ENCODE peak calls at places on chromosomes 5 and 9, in nine cellular contexts. One of them, this sample, is unnamed.

GRCh38 chr5:36374275-36374862 is 72.7 kb upstream of the RANBP3L start:
- DNase-seq in adrenal gland: no peak
- DNase-seq in stomach: no peak
- DNase-seq in heart left ventricle: no peak
- DNase-seq in thyroid gland: no peak
- DNase-seq in gastrocnemius medialis: peak
- DNase-seq in vagina: no peak
- DNase-seq in HCT116: no peak
- DNase-seq in esophagus squamous epithelium: no peak
- DNase-seq in this sample: peak

GRCh38 chr9:2053883-2054845 is 39.0 kb downstream of the SMARCA2 start:
- DNase-seq in adrenal gland: peak
- DNase-seq in stomach: peak
- DNase-seq in heart left ventricle: no peak
- DNase-seq in thyroid gland: peak
- DNase-seq in gastrocnemius medialis: peak
- DNase-seq in vagina: no peak
- DNase-seq in HCT116: no peak
- DNase-seq in esophagus squamous epithelium: no peak
- DNase-seq in this sample: no peak

GRCh38 chr5:7856855-7857254 is 5.9 kb upstream of the CFAP90 start:
- DNase-seq in adrenal gland: peak
- DNase-seq in stomach: no peak
- DNase-seq in heart left ventricle: no peak
- DNase-seq in thyroid gland: no peak
- DNase-seq in gastrocnemius medialis: no peak
- DNase-seq in vagina: no peak
- DNase-seq in HCT116: peak
- DNase-seq in esophagus squamous epithelium: no peak
- DNase-seq in this sample: no peak

GRCh38 chr9:128393971-128394370 is 22.8 kb downstream of the URM1 start:
- DNase-seq in adrenal gland: no peak
- DNase-seq in stomach: no peak
- DNase-seq in heart left ventricle: no peak
- DNase-seq in thyroid gland: no peak
- DNase-seq in gastrocnemius medialis: no peak
- DNase-seq in vagina: no peak
- DNase-seq in HCT116: no peak
- DNase-seq in esophagus squamous epithelium: no peak
- DNase-seq in this sample: no peak

GRCh38 chr5:143606043-143606752 is 202.7 kb upstream of the NR3C1 start:
- DNase-seq in adrenal gland: no peak
- DNase-seq in stomach: no peak
- DNase-seq in heart left ventricle: no peak
- DNase-seq in thyroid gland: no peak
- DNase-seq in gastrocnemius medialis: no peak
- DNase-seq in vagina: no peak
- DNase-seq in HCT116: no peak
- DNase-seq in esophagus squamous epithelium: no peak
- DNase-seq in this sample: no peak

GRCh38 chr9:73565833-73566465 is 414.3 kb downstream of the ANXA1 start:
- DNase-seq in adrenal gland: no peak
- DNase-seq in stomach: no peak
- DNase-seq in heart left ventricle: no peak
- DNase-seq in thyroid gland: no peak
- DNase-seq in gastrocnemius medialis: no peak
- DNase-seq in vagina: no peak
- DNase-seq in HCT116: no peak
- DNase-seq in esophagus squamous epithelium: no peak
- DNase-seq in this sample: no peak

GRCh38 chr5:126970517-126971017 is 59.8 kb downstream of the MARCHF3 start:
- DNase-seq in adrenal gland: peak
- DNase-seq in stomach: no peak
- DNase-seq in heart left ventricle: peak
- DNase-seq in thyroid gland: peak
- DNase-seq in gastrocnemius medialis: no peak
- DNase-seq in vagina: no peak
- DNase-seq in HCT116: no peak
- DNase-seq in esophagus squamous epithelium: no peak
- DNase-seq in this sample: no peak

GRCh38 chr5:50711280-50711679 is 44.8 kb downstream of the PARP8 start:
- DNase-seq in adrenal gland: peak
- DNase-seq in stomach: peak
- DNase-seq in heart left ventricle: no peak
- DNase-seq in thyroid gland: peak
- DNase-seq in gastrocnemius medialis: peak
- DNase-seq in vagina: no peak
- DNase-seq in HCT116: no peak
- DNase-seq in esophagus squamous epithelium: no peak
- DNase-seq in this sample: no peak

GRCh38 chr5:56328753-56329560 is 95.8 kb upstream of the ANKRD55 start:
- DNase-seq in adrenal gland: no peak
- DNase-seq in stomach: no peak
- DNase-seq in heart left ventricle: no peak
- DNase-seq in thyroid gland: no peak
- DNase-seq in gastrocnemius medialis: no peak
- DNase-seq in vagina: no peak
- DNase-seq in HCT116: no peak
- DNase-seq in esophagus squamous epithelium: no peak
- DNase-seq in this sample: no peak

GRCh38 chr9:1102010-1102712 is 52.0 kb downstream of the DMRT2 start:
- DNase-seq in adrenal gland: no peak
- DNase-seq in stomach: no peak
- DNase-seq in heart left ventricle: no peak
- DNase-seq in thyroid gland: no peak
- DNase-seq in gastrocnemius medialis: no peak
- DNase-seq in vagina: no peak
- DNase-seq in HCT116: no peak
- DNase-seq in esophagus squamous epithelium: no peak
- DNase-seq in this sample: no peak

GRCh38 chr5:7745882-7746735 is 104.8 kb downstream of the CFAP90 start:
- DNase-seq in adrenal gland: peak
- DNase-seq in stomach: peak
- DNase-seq in heart left ventricle: peak
- DNase-seq in thyroid gland: peak
- DNase-seq in gastrocnemius medialis: peak
- DNase-seq in vagina: no peak
- DNase-seq in HCT116: peak
- DNase-seq in esophagus squamous epithelium: no peak
- DNase-seq in this sample: peak

GRCh38 chr9:112535364-112535763 is 48.7 kb downstream of the KIAA1958 start:
- DNase-seq in adrenal gland: no peak
- DNase-seq in stomach: no peak
- DNase-seq in heart left ventricle: no peak
- DNase-seq in thyroid gland: no peak
- DNase-seq in gastrocnemius medialis: no peak
- DNase-seq in vagina: no peak
- DNase-seq in HCT116: no peak
- DNase-seq in esophagus squamous epithelium: no peak
- DNase-seq in this sample: no peak

GRCh38 chr5:95759634-95760033 is 28.5 kb downstream of the RHOBTB3 start:
- DNase-seq in adrenal gland: no peak
- DNase-seq in stomach: no peak
- DNase-seq in heart left ventricle: no peak
- DNase-seq in thyroid gland: no peak
- DNase-seq in gastrocnemius medialis: no peak
- DNase-seq in vagina: no peak
- DNase-seq in HCT116: no peak
- DNase-seq in esophagus squamous epithelium: no peak
- DNase-seq in this sample: no peak

GRCh38 chr5:169121631-169122420 is 179.1 kb downstream of the SLIT3 start:
- DNase-seq in adrenal gland: no peak
- DNase-seq in stomach: no peak
- DNase-seq in heart left ventricle: no peak
- DNase-seq in thyroid gland: no peak
- DNase-seq in gastrocnemius medialis: no peak
- DNase-seq in vagina: no peak
- DNase-seq in HCT116: no peak
- DNase-seq in esophagus squamous epithelium: no peak
- DNase-seq in this sample: no peak

GRCh38 chr9:98442114-98442513 is 186.7 kb upstream of the TBC1D2 start:
- DNase-seq in adrenal gland: no peak
- DNase-seq in stomach: no peak
- DNase-seq in heart left ventricle: no peak
- DNase-seq in thyroid gland: no peak
- DNase-seq in gastrocnemius medialis: no peak
- DNase-seq in vagina: no peak
- DNase-seq in HCT116: no peak
- DNase-seq in esophagus squamous epithelium: no peak
- DNase-seq in this sample: no peak

GRCh38 chr5:99176186-99176585 is 247.4 kb upstream of the CHD1 start:
- DNase-seq in adrenal gland: no peak
- DNase-seq in stomach: no peak
- DNase-seq in heart left ventricle: no peak
- DNase-seq in thyroid gland: no peak
- DNase-seq in gastrocnemius medialis: no peak
- DNase-seq in vagina: no peak
- DNase-seq in HCT116: no peak
- DNase-seq in esophagus squamous epithelium: no peak
- DNase-seq in this sample: no peak

GRCh38 chr5:172766287-172767104 is 4.5 kb downstream of the DUSP1 start:
- DNase-seq in adrenal gland: peak
- DNase-seq in stomach: peak
- DNase-seq in heart left ventricle: peak
- DNase-seq in thyroid gland: peak
- DNase-seq in gastrocnemius medialis: peak
- DNase-seq in vagina: no peak
- DNase-seq in HCT116: no peak
- DNase-seq in esophagus squamous epithelium: no peak
- DNase-seq in this sample: peak

GRCh38 chr5:109688999-109689739 is 558 bp upstream of the MAN2A1 start:
- DNase-seq in adrenal gland: peak
- DNase-seq in stomach: peak
- DNase-seq in heart left ventricle: peak
- DNase-seq in thyroid gland: peak
- DNase-seq in gastrocnemius medialis: peak
- DNase-seq in vagina: peak
- DNase-seq in HCT116: peak
- DNase-seq in esophagus squamous epithelium: peak
- DNase-seq in this sample: peak
- TF ChIP-seq POLR2A in adrenal gland: peak
- TF ChIP-seq POLR2A in stomach: no peak
- TF ChIP-seq POLR2A in heart left ventricle: peak
- TF ChIP-seq POLR2A in thyroid gland: peak
- TF ChIP-seq POLR2A in gastrocnemius medialis: peak
- TF ChIP-seq POLR2A in vagina: no peak
- TF ChIP-seq POLR2A in HCT116: peak
- TF ChIP-seq POLR2A in esophagus squamous epithelium: peak
- TF ChIP-seq POLR2A in this sample: no peak

DNA sequence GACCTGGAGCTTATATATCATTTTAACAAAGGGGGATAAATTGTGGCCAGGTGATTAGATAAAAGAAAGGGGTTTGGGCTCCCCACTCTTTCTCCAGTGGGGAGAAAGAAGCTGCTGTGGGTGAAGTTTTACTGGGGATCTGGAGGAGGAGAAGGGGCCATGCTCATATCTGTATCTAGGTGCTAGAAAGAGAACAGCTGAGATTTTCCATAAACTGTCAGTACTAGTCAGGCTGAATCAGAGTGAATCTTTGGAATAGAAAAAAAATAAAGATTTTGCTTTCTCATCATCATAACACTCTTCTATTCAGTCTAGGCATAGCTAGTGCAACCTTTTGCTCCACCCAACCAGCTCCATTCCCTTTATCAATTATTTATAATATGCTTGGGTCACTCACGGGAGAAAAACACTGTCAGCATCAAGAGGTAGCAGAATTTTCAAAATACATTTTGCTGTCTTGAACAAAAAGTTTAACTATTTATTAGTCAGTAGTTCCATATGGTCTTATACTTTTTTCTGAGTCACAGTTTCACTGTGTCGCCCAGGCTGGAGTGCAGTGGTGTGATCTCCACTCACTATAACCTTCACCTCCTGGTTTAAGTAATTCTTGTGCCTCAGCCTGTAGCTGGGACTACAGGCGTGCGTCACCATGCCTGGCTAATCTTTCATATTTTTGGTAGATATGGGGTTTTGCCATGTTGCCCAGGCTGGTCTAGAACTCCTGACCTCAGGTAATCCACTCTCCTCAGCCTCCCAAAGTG is 21.3 kb upstream of the ERMP1 start:
- DNase-seq in adrenal gland: no peak
- DNase-seq in stomach: no peak
- DNase-seq in heart left ventricle: no peak
- DNase-seq in thyroid gland: no peak
- DNase-seq in gastrocnemius medialis: no peak
- DNase-seq in vagina: no peak
- DNase-seq in HCT116: no peak
- DNase-seq in esophagus squamous epithelium: no peak
- DNase-seq in this sample: no peak
- TF ChIP-seq CTCF in adrenal gland: no peak
- TF ChIP-seq CTCF in stomach: no peak
- TF ChIP-seq CTCF in heart left ventricle: no peak
- TF ChIP-seq CTCF in thyroid gland: no peak
- TF ChIP-seq CTCF in gastrocnemius medialis: no peak
- TF ChIP-seq CTCF in vagina: no peak
- TF ChIP-seq CTCF in HCT116: no peak
- TF ChIP-seq CTCF in esophagus squamous epithelium: no peak
- TF ChIP-seq CTCF in this sample: no peak

DNA sequence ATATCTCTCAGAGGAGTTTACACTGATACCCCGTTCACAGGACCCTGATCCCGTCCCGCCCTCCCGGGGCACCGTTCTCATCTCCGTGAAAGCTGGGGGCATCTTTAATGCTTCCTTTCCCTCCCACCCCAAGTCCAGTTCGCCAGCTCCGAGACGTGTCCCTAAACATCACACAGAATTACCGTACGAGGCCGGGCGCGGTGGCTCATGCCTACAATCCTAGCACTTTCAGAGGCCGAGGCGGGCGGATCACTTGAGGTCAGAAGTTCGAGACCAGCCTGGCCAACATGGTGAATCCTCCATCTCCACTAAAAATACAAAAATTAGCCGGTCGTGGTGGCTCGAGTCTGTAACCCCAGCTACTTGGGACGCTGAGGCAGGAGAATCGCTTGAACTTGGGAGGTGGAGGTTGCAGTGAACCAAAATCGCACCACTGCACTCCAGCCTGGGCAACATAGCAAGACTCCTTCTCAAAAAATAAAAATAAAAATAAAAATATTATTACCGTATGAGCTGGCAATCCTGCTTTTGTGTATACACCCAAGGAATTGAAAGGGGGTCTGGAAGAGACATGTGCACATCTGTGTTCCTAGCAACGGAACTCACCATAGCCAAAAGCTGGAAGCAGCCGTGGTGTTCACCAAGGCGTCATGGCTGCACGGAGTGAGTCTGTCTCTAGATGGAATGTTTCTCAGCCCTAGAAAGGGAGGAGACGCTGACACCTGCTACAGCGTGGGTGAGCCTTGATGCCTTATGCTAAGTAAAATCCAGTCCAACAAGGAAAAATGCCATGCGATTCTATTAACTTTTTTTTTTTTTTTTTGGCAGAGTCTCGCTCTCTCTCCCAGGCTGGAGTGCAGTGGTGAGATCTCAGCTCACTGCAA is 1.2 kb upstream of the ABO start:
- DNase-seq in adrenal gland: peak
- DNase-seq in stomach: no peak
- DNase-seq in heart left ventricle: no peak
- DNase-seq in thyroid gland: peak
- DNase-seq in gastrocnemius medialis: no peak
- DNase-seq in vagina: no peak
- DNase-seq in HCT116: no peak
- DNase-seq in esophagus squamous epithelium: no peak
- DNase-seq in this sample: peak
- TF ChIP-seq POLR2A in adrenal gland: no peak
- TF ChIP-seq POLR2A in stomach: no peak
- TF ChIP-seq POLR2A in heart left ventricle: no peak
- TF ChIP-seq POLR2A in thyroid gland: no peak
- TF ChIP-seq POLR2A in gastrocnemius medialis: no peak
- TF ChIP-seq POLR2A in vagina: no peak
- TF ChIP-seq POLR2A in HCT116: no peak
- TF ChIP-seq POLR2A in esophagus squamous epithelium: no peak
- TF ChIP-seq POLR2A in this sample: no peak

GRCh38 chr9:14080940-14081621 is 232.9 kb downstream of the NFIB start:
- DNase-seq in adrenal gland: no peak
- DNase-seq in stomach: no peak
- DNase-seq in heart left ventricle: no peak
- DNase-seq in thyroid gland: no peak
- DNase-seq in gastrocnemius medialis: no peak
- DNase-seq in vagina: no peak
- DNase-seq in HCT116: no peak
- DNase-seq in esophagus squamous epithelium: no peak
- DNase-seq in this sample: no peak
- TF ChIP-seq CTCF in adrenal gland: no peak
- TF ChIP-seq CTCF in stomach: no peak
- TF ChIP-seq CTCF in heart left ventricle: no peak
- TF ChIP-seq CTCF in thyroid gland: no peak
- TF ChIP-seq CTCF in gastrocnemius medialis: no peak
- TF ChIP-seq CTCF in vagina: no peak
- TF ChIP-seq CTCF in HCT116: no peak
- TF ChIP-seq CTCF in esophagus squamous epithelium: no peak
- TF ChIP-seq CTCF in this sample: no peak